ENCODE peak calls at places on chromosome 14, in seven cellular contexts. L is A549, Y is GM12878, Z is H1, C is HepG2, K is K562, N is SK-N-SH. E is an unnamed sample.

GRCh38 chr14:96304956-96305355 is 48.9 kb downstream of the BDKRB1 start:
- DNase-seq in L (peak; percentile 27), Y (no peak), Z (peak; percentile 9), C (no peak), K (no peak), N (no peak), E (no peak)

GRCh38 chr14:78107171-78107570 is 63.0 kb upstream of the NRXN3 start:
- DNase-seq in L (no peak), Y (no peak), Z (no peak), C (no peak), K (no peak), N (no peak), E (no peak)

GRCh38 chr14:70021548-70021947 is 142.3 kb downstream of the SMOC1 start:
- DNase-seq in L (no peak), Y (no peak), Z (no peak), C (no peak), K (no peak), N (no peak), E (no peak)

GRCh38 chr14:80940146-80940545 is 1.4 kb downstream of the CEP128 start:
- DNase-seq in L (no peak), Y (no peak), Z (no peak), C (no peak), K (no peak), N (no peak), E (no peak)

GRCh38 chr14:83559721-83560120 is 1970.2 kb upstream of the FLRT2 start:
- DNase-seq in L (no peak), Y (no peak), Z (no peak), C (no peak), K (no peak), N (no peak), E (peak; percentile 83)

GRCh38 chr14:75249251-75249957 is 29.2 kb upstream of the FOS start:
- DNase-seq in L (no peak), Y (peak; percentile 94), Z (no peak), C (no peak), K (no peak), N (no peak), E (no peak)

GRCh38 chr14:89910706-89911017 is 43.9 kb downstream of the EFCAB11 start:
- DNase-seq in L (peak; percentile 42), Y (no peak), Z (no peak), C (no peak), K (no peak), N (no peak), E (no peak)

GRCh38 chr14:59293934-59294661 is 105.6 kb downstream of the DAAM1 start:
- DNase-seq in L (no peak), Y (no peak), Z (no peak), C (no peak), K (no peak), N (no peak), E (no peak)

GRCh38 chr14:54823757-54824549 is 78.7 kb downstream of the GCH1 start:
- DNase-seq in L (no peak), Y (no peak), Z (no peak), C (no peak), K (no peak), N (no peak), E (no peak)

GRCh38 chr14:85602366-85602765 is 72.4 kb downstream of the FLRT2 start:
- DNase-seq in L (no peak), Y (no peak), Z (no peak), C (no peak), K (no peak), N (no peak), E (no peak)

GRCh38 chr14:101595887-101596721 is 34.8 kb downstream of the DIO3 start:
- DNase-seq in L (no peak), Y (no peak), Z (no peak), C (no peak), K (no peak), N (no peak), E (no peak)

GRCh38 chr14:77620222-77620865 is 3.9 kb upstream of the SPTLC2 start:
- DNase-seq in L (no peak), Y (no peak), Z (no peak), C (no peak), K (no peak), N (no peak), E (no peak)

GRCh38 chr14:74979442-74980397 is 23.0 kb upstream of the EIF2B2 start:
- DNase-seq in L (no peak), Y (no peak), Z (no peak), C (no peak), K (no peak), N (peak; percentile 72), E (peak; percentile 36)

GRCh38 chr14:95222870-95223398 is 65.6 kb upstream of the DICER1 start:
- DNase-seq in L (no peak), Y (no peak), Z (no peak), C (peak; percentile 21), K (no peak), N (no peak), E (peak; percentile 50)

GRCh38 chr14:101072531-101072930 is 169.0 kb upstream of the RTL1 start:
- DNase-seq in L (no peak), Y (no peak), Z (no peak), C (no peak), K (no peak), N (peak; percentile 52), E (peak; percentile 30)

GRCh38 chr14:67447033-67447381 is 35.0 kb upstream of the PLEK2 start:
- DNase-seq in L (no peak), Y (no peak), Z (no peak), C (no peak), K (no peak), N (no peak), E (no peak)

GRCh38 chr14:104688755-104689619 is at the start of gene INF2:
- DNase-seq in L (peak; percentile 87), Y (no peak), Z (no peak), C (peak; percentile 62), K (peak; percentile 91), N (peak; percentile 97), E (peak; percentile 32)

GRCh38 chr14:76500480-76500879 is 124.5 kb downstream of the ESRRB start:
- DNase-seq in L (no peak), Y (no peak), Z (no peak), C (no peak), K (no peak), N (no peak), E (no peak)

GRCh38 chr14:92317511-92317910 is 5.5 kb upstream of the SLC24A4 start:
- DNase-seq in L (no peak), Y (no peak), Z (no peak), C (no peak), K (no peak), N (no peak), E (peak; percentile 38)

GRCh38 chr14:61645247-61645646 is 50.1 kb upstream of the HIF1A start:
- DNase-seq in L (no peak), Y (no peak), Z (no peak), C (no peak), K (no peak), N (peak; percentile 8), E (no peak)

GRCh38 chr14:61646366-61647101 is 48.8 kb upstream of the HIF1A start:
- DNase-seq in L (no peak), Y (no peak), Z (no peak), C (no peak), K (no peak), N (no peak), E (no peak)

GRCh38 chr14:61643546-61643945 is 51.8 kb upstream of the HIF1A start:
- DNase-seq in L (no peak), Y (no peak), Z (no peak), C (no peak), K (no peak), N (no peak), E (peak; percentile 76)

GRCh38 chr14:61644185-61644584 is 51.1 kb upstream of the HIF1A start:
- DNase-seq in L (no peak), Y (no peak), Z (no peak), C (no peak), K (no peak), N (no peak), E (no peak)

DNA sequence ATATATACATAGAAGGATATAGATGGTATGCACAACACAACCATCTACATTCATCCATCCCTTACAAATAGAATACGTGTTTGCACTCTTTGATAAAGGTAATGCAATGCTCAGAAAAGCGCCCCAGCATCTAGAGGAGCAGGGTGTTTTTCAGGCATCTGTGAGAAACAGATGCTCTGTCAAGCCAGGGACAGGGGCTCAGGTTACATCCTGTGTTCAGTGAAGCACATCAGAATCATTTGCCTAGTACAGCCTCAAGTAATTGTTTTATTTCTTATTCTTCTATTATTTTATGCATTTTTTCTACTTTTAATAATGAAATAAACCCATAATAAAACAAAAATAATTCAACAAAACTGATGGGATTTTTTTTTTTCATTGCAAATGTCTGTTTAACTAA is 50.5 kb upstream of the HIF1A start:
- DNase-seq in L (no peak), Y (no peak), Z (no peak), C (no peak), K (no peak), N (peak; percentile 62), E (peak; percentile 49)
- TF ChIP-seq USF2 in L (no peak), Y (no peak), Z (no peak), C (no peak), K (no peak), N (no peak), E (no peak)

DNA sequence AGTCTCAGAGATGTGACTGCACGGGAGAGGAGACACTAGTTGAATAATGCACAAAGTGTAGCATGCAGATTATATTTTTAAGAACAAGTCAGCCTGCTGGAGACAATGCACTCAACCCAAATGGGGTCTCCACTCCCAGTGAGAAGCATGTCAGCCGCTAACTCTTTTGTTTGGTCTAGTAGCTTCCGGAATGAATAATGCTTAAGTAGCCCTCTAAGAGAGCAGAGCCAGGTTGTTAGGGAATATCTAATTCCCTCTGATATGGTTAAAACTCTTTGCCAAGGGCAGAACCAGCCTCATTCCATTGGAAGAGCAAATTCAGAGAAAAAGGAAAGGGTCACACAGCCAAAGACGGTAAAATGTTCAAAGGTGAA is 80.4 kb downstream of the DAD1 start:
- DNase-seq in L (no peak), Y (no peak), Z (no peak), C (no peak), K (no peak), N (no peak), E (no peak)
- H3K27ac ChIP-seq in L (no peak overlapping the region), Y (peak overlapping the region; percentile 98), Z (no peak overlapping the region), C (no peak overlapping the region), K (no peak overlapping the region), N (no peak overlapping the region), E (no peak overlapping the region)

GRCh38 chr14:30443368-30444007 is 115.5 kb upstream of the G2E3 start:
- DNase-seq in L (peak; percentile 46), Y (no peak), Z (no peak), C (peak; percentile 77), K (no peak), N (peak; percentile 11), E (peak; percentile 46)

GRCh38 chr14:30440986-30441385 is 118.0 kb upstream of the G2E3 start:
- DNase-seq in L (no peak), Y (no peak), Z (no peak), C (no peak), K (no peak), N (no peak), E (no peak)

GRCh38 chr14:30444451-30444850 is 114.5 kb upstream of the G2E3 start:
- DNase-seq in L (no peak), Y (no peak), Z (no peak), C (no peak), K (no peak), N (no peak), E (no peak)

GRCh38 chr14:30445852-30446251 is 113.1 kb upstream of the G2E3 start:
- DNase-seq in L (no peak), Y (no peak), Z (no peak), C (no peak), K (no peak), N (no peak), E (no peak)

GRCh38 chr14:30445394-30445793 is 113.6 kb upstream of the G2E3 start:
- DNase-seq in L (no peak), Y (no peak), Z (no peak), C (no peak), K (no peak), N (no peak), E (no peak)
- TF ChIP-seq USF2 in L (no peak), Y (no peak), Z (no peak), C (no peak), K (no peak), N (no peak), E (no peak)

GRCh38 chr14:71328183-71328582 is 420.9 kb downstream of the PCNX1 start:
- DNase-seq in L (no peak), Y (peak; percentile 66), Z (no peak), C (no peak), K (no peak), N (no peak), E (no peak)
- H3K27ac ChIP-seq in L (no peak overlapping the region), Y (peak overlapping the region; percentile 58), Z (no peak overlapping the region), C (no peak overlapping the region), K (no peak overlapping the region), N (no peak overlapping the region), E (no peak overlapping the region)

E was measured in IMR-90.